ENCODE peak calls at places on chromosomes 5 and 9, in four cellular contexts. R, U, H and F are unnamed samples.

GRCh38 chr9:86303316-86303975 is 21.1 kb upstream of the ISCA1 start:
- DNase-seq in U (no peak), R (no peak), H (no peak), F (no peak)

GRCh38 chr5:152844713-152845112 is 439.6 kb upstream of the NMUR2 start:
- DNase-seq in U (no peak), H (no peak), R (no peak), F (no peak)

GRCh38 chr9:136021891-136022681 is 60.9 kb upstream of the UBAC1 start:
- DNase-seq in H (no peak), R (no peak), U (no peak), F (no peak)

GRCh38 chr9:5278486-5278885 is 26.0 kb downstream of the RLN2 start:
- DNase-seq in H (no peak), R (no peak), U (no peak), F (no peak)

GRCh38 chr5:144468542-144468941 is 297.9 kb downstream of the KCTD16 start:
- DNase-seq in U (no peak), H (no peak), R (no peak), F (no peak)

GRCh38 chr9:35914307-35914807 is 5.1 kb downstream of the SPAAR start:
- DNase-seq in U (no peak), R (peak; percentile 68), H (no peak), F (no peak)

GRCh38 chr5:87081511-87082372 is 185.9 kb upstream of the RASA1 start:
- DNase-seq in H (no peak), R (peak; percentile 38), U (no peak), F (no peak)

GRCh38 chr5:151896041-151896691 is 28.5 kb downstream of the GLRA1 start:
- DNase-seq in R (no peak), H (no peak), U (no peak), F (peak; percentile 71)

GRCh38 chr9:114155967-114156294 is 594 bp downstream of the COL27A1 start:
- DNase-seq in U (no peak), H (no peak), R (no peak), F (no peak)

GRCh38 chr5:42021119-42021518 is 96.0 kb downstream of the FBXO4 start:
- DNase-seq in R (no peak), H (no peak), U (no peak), F (peak; percentile 20)

GRCh38 chr9:22136446-22137140 is 127.5 kb upstream of the CDKN2B start:
- DNase-seq in R (no peak), H (no peak), U (peak; percentile 61), F (peak; percentile 89)

GRCh38 chr9:121638399-121638798 is 13.0 kb upstream of the DAB2IP start:
- DNase-seq in U (no peak), R (no peak), H (no peak), F (no peak)

GRCh38 chr5:98307811-98308210 is 465.7 kb upstream of the RGMB start:
- DNase-seq in U (peak; percentile 49), R (no peak), H (no peak), F (peak; percentile 64)

GRCh38 chr5:148912714-148913398 is 86.4 kb downstream of the ADRB2 start:
- DNase-seq in U (peak; percentile 91), H (no peak), R (peak; percentile 84), F (peak; percentile 83)

GRCh38 chr9:126146254-126147145 is 180.1 kb upstream of the MVB12B start:
- DNase-seq in R (peak; percentile 30), H (no peak), U (no peak), F (no peak)

GRCh38 chr5:96256795-96257470 is 176.1 kb downstream of the PCSK1 start:
- DNase-seq in R (peak; percentile 50), H (no peak), U (peak; percentile 78), F (peak; percentile 81)

GRCh38 chr9:83097633-83098032 is 34.7 kb upstream of the RASEF start:
- DNase-seq in U (no peak), H (no peak), R (no peak), F (no peak)

GRCh38 chr9:113711251-113711650 is 164.9 kb upstream of the ZNF618 start:
- DNase-seq in R (no peak), H (no peak), U (no peak), F (no peak)

GRCh38 chr9:6014668-6015270 is 655 bp downstream of the RANBP6 start:
- DNase-seq in R (peak; percentile 43), H (no peak), U (no peak), F (peak; percentile 81)

GRCh38 chr5:113512341-113512740 is 1.2 kb upstream of the YTHDC2 start:
- DNase-seq in R (no peak), H (no peak), U (no peak), F (no peak)

GRCh38 chr9:134367796-134368490 is 41.7 kb downstream of the RXRA start:
- DNase-seq in H (no peak), R (no peak), U (no peak), F (no peak)

GRCh38 chr5:156758012-156758791 is 91.9 kb upstream of the PPP1R2B start:
- DNase-seq in R (no peak), H (no peak), U (no peak), F (no peak)

GRCh38 chr9:2481216-2481615 is 140.4 kb upstream of the VLDLR start:
- DNase-seq in H (no peak), U (no peak), R (no peak), F (no peak)

GRCh38 chr5:90279091-90279490 is 130.5 kb downstream of the CETN3 start:
- DNase-seq in H (no peak), R (no peak), U (no peak), F (no peak)

GRCh38 chr9:33273972-33274328 is 9.1 kb downstream of the CHMP5 start:
- DNase-seq in R (no peak), U (no peak), H (no peak), F (no peak)

GRCh38 chr5:91383956-91384300 is 811 bp upstream of the ARRDC3 start:
- DNase-seq in H (no peak), U (no peak), R (no peak), F (no peak)

GRCh38 chr5:176901260-176902101 is 2.3 kb upstream of the HK3 start:
- DNase-seq in U (no peak), H (no peak), R (no peak), F (no peak)

GRCh38 chr5:170482511-170482910 is 21.3 kb upstream of the KCNIP1 start:
- DNase-seq in R (no peak), H (no peak), U (no peak), F (no peak)